ENCODE peak calls at places on chromosomes 12 and 14, in six cellular contexts. K is neuronal stem cell, I is mesendoderm, M is H9, W is mesenchymal stem cell, L is H1. Y is an unnamed sample.

GRCh38 chr12:54701940-54702592 is 53.9 kb upstream of the DCD start:
- DNase-seq in M (no peak), I (peak; percentile 60), K (peak; percentile 45), L (no peak), W (peak; percentile 38), Y (peak; percentile 41)

GRCh38 chr12:52366738-52367485 is at the start of gene KRT85:
- DNase-seq in W (no peak), K (no peak), L (no peak), M (peak; percentile 31), I (no peak), Y (no peak)

GRCh38 chr12:130568041-130568440 is 148.1 kb downstream of the RIMBP2 start:
- DNase-seq in L (no peak), W (no peak), M (no peak), I (no peak), K (no peak), Y (no peak)

GRCh38 chr12:26185532-26186320 is 9.6 kb upstream of the SSPN start:
- DNase-seq in I (peak; percentile 51), M (no peak), K (no peak), L (no peak), W (no peak), Y (no peak)

GRCh38 chr12:110732572-110732971 is 10.1 kb downstream of the PPP1CC start:
- DNase-seq in I (no peak), M (no peak), L (no peak), K (no peak), W (no peak), Y (no peak)

GRCh38 chr12:10957741-10958140 is 18.7 kb upstream of the TAS2R14 start:
- DNase-seq in W (no peak), I (no peak), K (no peak), L (no peak), M (no peak), Y (no peak)

GRCh38 chr12:6532051-6532926 is 2.0 kb upstream of the GAPDH start:
- DNase-seq in M (peak; percentile 90), W (peak; percentile 100), I (peak; percentile 96), K (peak; percentile 69), L (no peak), Y (peak; percentile 99)

GRCh38 chr14:74963178-74963704 is 7.8 kb upstream of the PGF start:
- DNase-seq in L (no peak), K (no peak), M (no peak), I (no peak), W (no peak), Y (no peak)

GRCh38 chr12:71721781-71722511 is 32.7 kb upstream of the RAB21 start:
- DNase-seq in M (no peak), W (no peak), I (no peak), L (no peak), K (no peak), Y (no peak)

GRCh38 chr14:55845963-55846851 is 266.2 kb downstream of the KTN1 start:
- DNase-seq in M (no peak), K (no peak), I (no peak), W (no peak), L (no peak), Y (no peak)

GRCh38 chr12:20367731-20368652 is at the start of gene PDE3A:
- DNase-seq in M (peak; percentile 89), I (peak; percentile 90), W (peak; percentile 91), L (peak; percentile 44), K (peak; percentile 67), Y (peak; percentile 73)

GRCh38 chr12:114381177-114381576 is 24.8 kb downstream of the TBX5 start:
- DNase-seq in W (no peak), L (no peak), M (no peak), I (no peak), K (no peak), Y (no peak)

GRCh38 chr12:1935700-1936378 is 17.4 kb upstream of the CACNA2D4 start:
- DNase-seq in I (no peak), K (no peak), M (peak; percentile 29), L (no peak), W (no peak), Y (no peak)

GRCh38 chr14:57009585-57010515 is 199.6 kb upstream of the OTX2 start:
- DNase-seq in K (no peak), W (no peak), L (no peak), I (peak; percentile 4), M (no peak), Y (no peak)

GRCh38 chr12:56086096-56086495 is 6.1 kb downstream of the ERBB3 start:
- DNase-seq in K (no peak), L (no peak), I (peak; percentile 42), W (no peak), M (no peak), Y (no peak)

GRCh38 chr14:58899317-58899713 is 261.6 kb downstream of the DACT1 start:
- DNase-seq in I (no peak), W (peak; percentile 89), M (no peak), L (no peak), K (no peak), Y (peak; percentile 92)

GRCh38 chr12:92786045-92786444 is 83.3 kb downstream of the PLEKHG7 start:
- DNase-seq in I (no peak), L (no peak), K (no peak), W (peak; percentile 37), M (no peak), Y (peak; percentile 67)

GRCh38 chr12:105933671-105934665 is 204.8 kb downstream of the NUAK1 start:
- DNase-seq in L (no peak), I (no peak), W (peak; percentile 95), K (no peak), M (no peak), Y (peak; percentile 99)

GRCh38 chr12:105939181-105939721 is 199.5 kb downstream of the NUAK1 start:
- DNase-seq in M (no peak), I (no peak), K (no peak), W (no peak), L (no peak), Y (no peak)

GRCh38 chr12:105935106-105935505 is 203.6 kb downstream of the NUAK1 start:
- DNase-seq in L (no peak), K (no peak), I (no peak), M (no peak), W (no peak), Y (peak; percentile 29)

GRCh38 chr12:105935981-105936380 is 202.8 kb downstream of the NUAK1 start:
- DNase-seq in K (no peak), I (no peak), W (peak; percentile 50), L (no peak), M (no peak), Y (peak; percentile 57)

DNA sequence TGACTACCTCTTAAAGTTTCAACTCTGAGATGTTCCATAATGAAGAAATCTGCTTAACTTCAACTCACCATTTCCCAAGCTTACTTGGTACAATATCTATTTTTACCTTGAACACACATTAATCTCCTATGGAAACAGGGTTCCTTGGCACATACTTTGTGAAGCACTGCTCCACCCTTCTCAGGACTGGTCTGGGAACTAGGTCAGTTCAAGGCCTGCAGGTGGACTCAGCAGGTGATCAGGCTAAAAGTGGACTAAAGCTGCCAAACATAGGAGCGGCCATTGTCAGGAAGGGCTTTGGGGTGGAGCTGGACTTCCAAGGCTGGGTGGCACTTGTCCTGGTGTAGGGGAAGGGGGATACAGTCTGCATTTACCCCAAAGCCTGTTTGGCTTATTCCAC is 202.3 kb downstream of the NUAK1 start:
- DNase-seq in L (no peak), W (no peak), I (no peak), K (no peak), M (no peak), Y (no peak)
- H2AK5ac ChIP-seq in L (no peak overlapping the region), W (peak overlapping the region; percentile 4), I (no peak overlapping the region), K (no peak overlapping the region), M (no peak overlapping the region), Y (peak overlapping the region; percentile 86)

GRCh38 chr12:123271182-123271491 is 519 bp downstream of the CDK2AP1 start:
- DNase-seq in M (no peak), W (peak; percentile 64), L (no peak), K (peak; percentile 68), I (peak; percentile 58), Y (peak; percentile 33)

GRCh38 chr12:123269395-123269892 is 2.2 kb downstream of the CDK2AP1 start:
- DNase-seq in M (peak; percentile 78), W (peak; percentile 81), I (peak; percentile 90), K (peak; percentile 82), L (no peak), Y (peak; percentile 61)

GRCh38 chr12:123270380-123271181 is 1.1 kb downstream of the CDK2AP1 start:
- DNase-seq in I (no peak), M (no peak), L (no peak), K (no peak), W (peak; percentile 33), Y (peak; percentile 28)

GRCh38 chr12:123268850-123269249 is 2.8 kb downstream of the CDK2AP1 start:
- DNase-seq in K (no peak), I (no peak), M (no peak), W (no peak), L (no peak), Y (no peak)

GRCh38 chr12:123269980-123270379 is 1.7 kb downstream of the CDK2AP1 start:
- DNase-seq in K (no peak), I (peak; percentile 56), M (no peak), L (no peak), W (no peak), Y (no peak)
- H2AK5ac ChIP-seq in K (peak overlapping the region; percentile 100), I (no peak overlapping the region), M (no peak overlapping the region), L (peak overlapping the region; percentile 71), W (peak overlapping the region; percentile 77), Y (peak overlapping the region; percentile 96)

DNA sequence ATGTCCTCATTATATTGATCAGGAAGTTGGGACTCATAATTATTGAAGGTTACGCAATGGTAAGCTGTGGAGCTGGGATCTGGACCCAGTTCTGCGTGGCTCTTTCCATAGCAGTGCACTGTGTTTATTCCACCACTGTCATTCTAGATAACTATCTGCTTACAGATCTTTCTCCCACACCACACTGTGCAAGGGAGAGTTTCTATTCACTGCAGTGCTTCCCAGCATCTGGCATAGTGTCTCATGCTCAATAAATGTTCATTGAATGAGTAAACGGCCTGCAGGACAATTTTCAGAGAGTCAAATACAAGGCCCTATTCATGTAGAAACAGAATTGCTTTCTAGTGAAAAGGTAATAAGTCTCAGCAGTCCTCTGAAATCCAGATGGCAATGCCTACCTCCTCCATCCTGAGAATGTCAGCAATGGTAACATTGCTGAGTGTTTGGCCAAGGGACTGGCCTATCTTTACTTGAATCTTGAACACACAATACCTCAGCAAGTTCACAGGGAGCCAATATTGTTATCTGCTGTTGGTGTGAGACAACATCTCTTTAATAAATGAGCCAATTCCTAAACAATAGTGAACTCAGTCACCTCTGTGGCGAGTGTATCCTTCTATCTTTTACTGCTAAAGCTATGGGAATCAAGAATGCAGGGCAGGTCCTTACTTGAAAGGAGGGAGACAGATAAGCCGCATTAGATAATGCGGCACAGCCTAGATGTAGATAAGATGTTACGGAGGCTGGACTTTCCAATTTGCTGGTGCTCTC is 332.4 kb upstream of the PRICKLE1 start:
- DNase-seq in K (no peak), W (peak; percentile 77), I (peak; percentile 97), L (no peak), M (no peak), Y (peak; percentile 77)
- H2AK5ac ChIP-seq in K (no peak overlapping the region), W (no peak overlapping the region), I (peak overlapping the region; percentile 84), L (no peak overlapping the region), M (no peak overlapping the region), Y (no peak overlapping the region)

GRCh38 chr12:95205016-95205415 is 12.3 kb downstream of the FGD6 start:
- DNase-seq in M (no peak), I (no peak), L (no peak), K (no peak), W (no peak), Y (no peak)

GRCh38 chr12:95202691-95203476 is 14.4 kb downstream of the FGD6 start:
- DNase-seq in W (peak; percentile 26), K (no peak), M (no peak), L (no peak), I (no peak), Y (no peak)

GRCh38 chr12:95203477-95203843 is 13.8 kb downstream of the FGD6 start:
- DNase-seq in L (no peak), K (no peak), I (no peak), M (no peak), W (no peak), Y (no peak)

GRCh38 chr12:95205685-95206084 is 11.6 kb downstream of the FGD6 start:
- DNase-seq in I (peak; percentile 84), L (no peak), K (peak; percentile 32), W (peak; percentile 88), M (peak; percentile 61), Y (peak; percentile 90)

GRCh38 chr12:95204141-95204866 is 13.0 kb downstream of the FGD6 start:
- DNase-seq in W (peak; percentile 92), K (no peak), I (peak; percentile 98), L (peak; percentile 53), M (peak; percentile 80), Y (peak; percentile 95)
- H2AK5ac ChIP-seq in W (peak overlapping the region; percentile 85), K (no peak overlapping the region), I (no peak overlapping the region), L (peak overlapping the region; percentile 53), M (peak overlapping the region; percentile 97), Y (peak overlapping the region; percentile 99)

Y was measured in IMR-90.